ENCODE peak calls at places on chromosome 22, in six cellular contexts. K, F, O, C, J and W are unnamed samples.

GRCh38 chr22:28799125-28799833 is 1.1 kb downstream of the XBP1 start:
- DNase-seq in K (no peak), F (no peak), O (peak; percentile 79), C (no peak), J (peak; percentile 87), W (peak; percentile 83)

GRCh38 chr22:29158546-29158945 is 47.1 kb upstream of the EMID1 start:
- DNase-seq in K (peak; percentile 12), F (no peak), O (no peak), C (no peak), J (no peak), W (no peak)

GRCh38 chr22:36151006-36151595 is 9.5 kb downstream of the APOL3 start:
- DNase-seq in K (no peak), F (no peak), O (peak; percentile 67), C (no peak), J (no peak), W (no peak)

GRCh38 chr22:35352214-35353111 is 28.4 kb upstream of the HMOX1 start:
- DNase-seq in K (peak; percentile 94), F (peak; percentile 57), O (peak; percentile 84), C (no peak), J (no peak), W (no peak)

GRCh38 chr22:37077802-37078448 is 26.4 kb downstream of the KCTD17 start:
- DNase-seq in K (peak; percentile 93), F (peak; percentile 71), O (no peak), C (no peak), J (peak; percentile 25), W (peak; percentile 10)

GRCh38 chr22:19129871-19130270 is 1.2 kb upstream of the TSSK2 start:
- DNase-seq in K (no peak), F (no peak), O (no peak), C (no peak), J (no peak), W (no peak)

GRCh38 chr22:50696251-50696798 is 23.7 kb downstream of the SHANK3 start:
- DNase-seq in K (peak; percentile 54), F (no peak), O (no peak), C (no peak), J (no peak), W (no peak)

GRCh38 chr22:41833369-41834004 is 582 bp downstream of the SREBF2 start:
- DNase-seq in K (peak; percentile 90), F (peak; percentile 48), O (peak; percentile 47), C (peak; percentile 59), J (no peak), W (no peak)

GRCh38 chr22:26367402-26368245 is 61.4 kb upstream of the ASPHD2 start:
- DNase-seq in K (no peak), F (peak; percentile 41), O (no peak), C (no peak), J (peak; percentile 32), W (no peak)

GRCh38 chr22:17056058-17056457 is 28.7 kb upstream of the IL17RA start:
- DNase-seq in K (no peak), F (no peak), O (no peak), C (no peak), J (no peak), W (no peak)

GRCh38 chr22:42907404-42908081 is 50.5 kb upstream of the ARFGAP3 start:
- DNase-seq in K (no peak), F (no peak), O (no peak), C (no peak), J (no peak), W (no peak)
- TF ChIP-seq CTCF in K (no peak), F (no peak), O (no peak), C (no peak), J (no peak), W (no peak)

DNA sequence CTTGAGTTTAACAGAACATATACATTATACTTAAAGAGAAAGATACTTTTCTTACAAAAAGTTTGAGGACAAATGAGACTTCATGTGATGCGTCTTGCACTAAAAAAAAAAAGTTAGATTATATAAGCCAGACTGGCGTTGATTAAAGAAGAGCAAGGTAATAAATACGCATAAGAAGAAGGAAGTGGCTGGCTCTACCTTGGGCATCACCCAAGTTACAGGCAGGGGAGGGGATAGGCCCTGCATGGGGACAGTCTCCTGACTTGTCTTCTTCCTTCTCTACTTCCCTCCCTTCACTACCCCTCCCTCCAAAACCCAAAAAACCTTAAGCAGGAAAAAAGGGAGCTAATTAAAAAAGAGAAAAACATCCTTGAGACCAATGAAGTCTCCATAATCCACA is 22.3 kb upstream of the TMA7B start:
- DNase-seq in K (no peak), F (no peak), O (no peak), C (no peak), J (no peak), W (no peak)
- H3K27me3 ChIP-seq in K (no peaks in the 10 kb centered on the region), F (no peaks in the 10 kb centered on the region), O (peaks cover 34% of the 10 kb centered on the region), C (no peaks in the 10 kb centered on the region), J (peaks cover 20% of the 10 kb centered on the region), W (peaks cover 43% of the 10 kb centered on the region)

GRCh38 chr22:30990675-30991074 is 21.6 kb downstream of the TUG1 start:
- DNase-seq in K (no peak), F (no peak), O (no peak), C (no peak), J (no peak), W (no peak)
- H3K4me3 ChIP-seq in K (no peak overlapping the region), F (no peak overlapping the region), O (no peak overlapping the region), C (no peak overlapping the region), J (no peak overlapping the region), W (no peak overlapping the region)

GRCh38 chr22:40524392-40525249 is 111.9 kb downstream of the MRTFA start:
- DNase-seq in K (no peak), F (no peak), O (no peak), C (no peak), J (no peak), W (no peak)
- TF ChIP-seq CTCF in K (no peak), F (peak; percentile 9), O (no peak), C (no peak), J (peak; percentile 35), W (peak; percentile 43)

GRCh38 chr22:30486118-30486517 is 14.3 kb upstream of the SEC14L3 start:
- DNase-seq in K (no peak), F (no peak), O (no peak), C (no peak), J (no peak), W (no peak)
- H3K27me3 ChIP-seq in K (peaks cover 10% of the 10 kb centered on the region), F (no peaks in the 10 kb centered on the region), O (peaks cover 20% of the 10 kb centered on the region), C (no peaks in the 10 kb centered on the region), J (no peaks in the 10 kb centered on the region), W (peaks cover 6% of the 10 kb centered on the region)

GRCh38 chr22:47195676-47196492 is 433.4 kb downstream of the TBC1D22A start:
- DNase-seq in K (peak; percentile 77), F (peak; percentile 18), O (peak; percentile 10), C (peak; percentile 31), J (no peak), W (no peak)
- H3K4me3 ChIP-seq in K (no peak overlapping the region), F (no peak overlapping the region), O (no peak overlapping the region), C (no peak overlapping the region), J (no peak overlapping the region), W (no peak overlapping the region)

DNA sequence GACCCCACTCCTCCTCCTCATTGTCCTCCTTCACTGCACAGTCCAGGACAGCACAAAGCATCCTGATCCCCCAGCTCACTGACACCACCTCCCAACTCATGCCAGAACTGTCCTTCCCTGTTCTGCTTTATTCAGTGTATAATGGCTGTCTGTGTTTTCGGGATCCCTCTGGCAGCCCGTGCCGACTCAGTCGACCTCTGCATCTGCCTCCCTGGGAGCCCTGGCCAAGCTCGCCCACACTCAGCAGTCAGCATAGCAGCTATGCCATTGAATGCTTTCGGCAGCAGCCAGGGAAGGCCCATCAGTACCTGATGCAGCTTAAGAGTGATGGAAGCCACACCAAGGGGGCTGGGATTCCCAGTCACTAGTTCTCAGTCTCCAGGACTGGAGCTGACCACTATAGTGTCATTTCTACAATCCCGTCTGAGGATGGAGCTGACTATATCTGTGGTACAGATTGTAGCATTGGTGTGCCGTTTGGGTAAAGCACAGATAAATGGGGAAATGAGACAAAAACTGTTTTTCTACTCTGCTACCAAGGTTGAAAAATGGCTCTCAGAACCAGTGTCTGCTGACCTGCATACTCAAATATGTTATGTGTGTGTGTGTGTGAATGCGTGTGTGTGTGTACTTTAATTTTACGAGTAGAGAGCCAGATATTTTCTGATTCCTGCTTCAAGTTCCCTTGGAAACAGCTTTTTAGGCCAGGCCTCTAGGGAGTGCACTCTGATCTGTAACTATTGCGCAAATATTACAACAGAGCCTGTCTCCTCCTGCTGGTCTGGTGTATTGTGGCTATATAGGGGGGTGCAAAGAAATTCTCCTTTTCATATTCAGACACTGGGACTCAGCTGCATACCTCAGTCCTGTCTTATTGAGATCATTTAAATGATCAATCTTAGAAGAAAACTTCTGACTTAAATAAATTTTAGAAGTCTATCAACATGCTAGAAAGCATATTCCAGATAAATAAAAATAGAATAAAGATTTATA is 78.8 kb upstream of the TOP3B start:
- DNase-seq in K (no peak), F (no peak), O (peak; percentile 71), C (no peak), J (peak; percentile 17), W (no peak)
- TF ChIP-seq CTCF in K (no peak), F (no peak), O (peak; percentile 50), C (peak; percentile 24), J (peak; percentile 31), W (peak; percentile 53)

DNA sequence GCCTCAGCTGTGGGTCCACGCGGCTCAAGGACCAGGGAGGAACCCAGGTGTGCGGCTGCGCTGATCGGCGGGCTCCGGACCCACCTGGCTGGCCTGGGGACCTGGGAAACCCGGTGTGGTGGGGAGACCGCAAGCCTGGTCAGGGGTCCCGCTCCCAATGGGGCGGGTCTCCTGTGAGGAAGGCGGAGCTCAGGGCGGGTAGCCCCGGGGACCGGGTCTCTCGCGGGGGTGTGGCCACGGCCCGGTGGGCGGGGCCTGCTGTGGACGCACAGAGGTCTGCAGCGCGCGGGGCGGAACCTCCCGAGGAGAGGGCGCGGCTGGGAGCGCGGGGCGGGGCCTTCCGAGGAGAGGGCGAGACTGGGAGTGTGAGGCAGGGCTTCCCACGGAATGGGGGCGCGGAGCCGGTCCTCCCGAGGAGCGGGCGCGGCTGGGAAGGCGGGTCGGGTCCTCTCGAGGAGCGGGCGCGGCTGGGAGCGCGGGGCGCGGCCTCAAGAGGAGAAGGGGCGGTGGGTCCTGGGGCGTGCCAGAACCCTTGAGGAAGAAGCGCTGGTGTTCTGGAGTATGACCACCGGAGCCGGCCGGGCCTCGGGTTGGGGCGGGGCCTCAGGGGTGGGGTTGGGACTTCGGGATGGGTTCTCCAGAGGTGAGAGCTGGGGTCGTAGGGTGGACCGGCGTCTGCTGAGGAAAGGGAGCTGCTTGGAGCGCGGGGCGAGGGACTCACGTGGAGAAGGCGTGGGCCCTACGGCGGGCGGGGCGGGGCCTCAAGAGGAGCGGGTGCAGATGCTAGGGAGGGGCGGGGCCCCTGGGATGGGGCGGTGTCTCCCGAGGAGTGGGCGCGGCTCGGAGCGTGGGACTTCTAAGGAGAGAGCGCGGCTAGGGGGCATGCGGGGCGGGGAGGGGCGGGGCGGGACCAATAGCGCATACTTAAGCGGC is 20.8 kb downstream of the DGCR6L start:
- DNase-seq in K (peak; percentile 95), F (peak; percentile 90), O (peak; percentile 70), C (peak; percentile 89), J (peak; percentile 35), W (peak; percentile 20)
- H3K27me3 ChIP-seq in K (peaks cover 51% of the 10 kb centered on the region), F (no peaks in the 10 kb centered on the region), O (peaks cover 24% of the 10 kb centered on the region), C (no peaks in the 10 kb centered on the region), J (peaks cover 47% of the 10 kb centered on the region), W (peaks cover 33% of the 10 kb centered on the region)

DNA sequence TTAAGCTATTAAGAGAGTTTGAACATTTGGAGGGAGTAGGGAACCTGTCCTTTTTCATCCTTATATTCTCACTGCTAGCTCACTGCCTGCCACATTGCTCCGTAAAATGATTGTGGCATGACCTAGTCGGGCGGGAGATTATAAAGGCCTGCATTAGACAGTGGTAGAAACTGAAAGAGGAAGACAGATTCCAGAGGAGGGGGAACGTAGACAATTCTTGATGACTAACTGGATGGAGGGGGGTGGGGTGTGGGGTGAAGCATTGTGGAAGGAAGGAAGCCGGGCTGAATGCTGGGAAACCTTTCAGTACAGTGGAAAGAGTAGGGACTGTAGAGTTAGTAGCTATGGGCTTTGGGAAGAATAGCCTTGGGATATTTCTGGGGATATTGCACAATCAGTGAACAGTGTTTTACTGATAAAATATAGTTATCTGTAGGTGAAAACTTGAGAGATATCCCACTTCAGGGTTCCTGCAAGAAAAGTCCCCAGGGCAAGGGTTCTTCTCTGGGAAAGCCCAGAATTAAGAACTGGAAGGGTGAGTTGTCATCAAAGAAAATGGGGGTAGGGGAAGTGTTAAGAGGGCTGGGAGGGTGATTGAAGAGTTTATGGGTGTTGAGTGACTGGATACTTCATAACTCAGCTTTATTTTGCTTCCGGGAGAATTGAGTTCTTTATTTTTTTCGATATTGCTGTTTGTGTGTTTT is 2.1 kb downstream of the MED15 start:
- DNase-seq in K (peak; percentile 79), F (peak; percentile 67), O (peak; percentile 86), C (no peak), J (peak; percentile 93), W (peak; percentile 82)
- H3K4me3 ChIP-seq in K (peak overlapping the region; percentile 74), F (peak overlapping the region; percentile 82), O (peak overlapping the region; percentile 95), C (peak overlapping the region; percentile 90), J (peak overlapping the region; percentile 94), W (peak overlapping the region; percentile 97)